ENCODE peak calls at places on chromosomes 4 and X, in five cellular contexts. H is uterus; N is HT1080; J is OCI-LY7; B is activated effector memory CD4-positive, alpha-beta T cell treated with Interleukin-2 at 50 U/mL for 16 hours. C is an unnamed sample.

GRCh38 chr4:38226170-38226569 is 266.0 kb downstream of the PTTG2 start:
- DNase-seq in B (no peak), J (no peak), N (no peak), H (no peak), C (no peak)

GRCh38 chr4:47933798-47934197 is 19.4 kb upstream of the NFXL1 start:
- DNase-seq in J (peak), H (no peak), N (peak), B (no peak), C (no peak)

GRCh38 chr4:19947349-19947748 is 304.4 kb upstream of the SLIT2 start:
- DNase-seq in H (no peak), N (no peak), J (no peak), B (no peak), C (no peak)

GRCh38 chr4:38606587-38606905 is 57.5 kb upstream of the KLF3 start:
- DNase-seq in H (no peak), B (no peak), N (no peak), J (no peak), C (no peak)

GRCh38 chr4:169307581-169307980 is 36.8 kb upstream of the SH3RF1 start:
- DNase-seq in B (no peak), J (no peak), H (no peak), N (peak), C (no peak)

GRCh38 chrX:139091878-139092277 is 380.4 kb upstream of the FGF13 start:
- DNase-seq in J (no peak), B (no peak), H (no peak), N (peak), C (no peak)

GRCh38 chr4:128333309-128334006 is 45.8 kb upstream of the PGRMC2 start:
- DNase-seq in J (no peak), N (no peak), B (no peak), H (no peak), C (no peak)

GRCh38 chr4:677431-678293 is 3.3 kb downstream of the MYL5 start:
- DNase-seq in H (no peak), J (peak), B (no peak), N (no peak), C (no peak)

GRCh38 chr4:47856713-47857112 is 18.8 kb upstream of the CORIN start:
- DNase-seq in H (no peak), J (no peak), N (no peak), B (no peak), C (no peak)

GRCh38 chr4:46432923-46433322 is 43.0 kb upstream of the GABRA2 start:
- DNase-seq in B (no peak), J (no peak), H (no peak), N (peak), C (peak)

GRCh38 chrX:10666102-10666501 is 45.7 kb upstream of the MID1 start:
- DNase-seq in N (no peak), B (no peak), J (no peak), H (no peak), C (no peak)

GRCh38 chrX:52574416-52575275 is 57.8 kb upstream of the XAGE1B start:
- DNase-seq in B (no peak), H (no peak), J (peak), N (peak), C (no peak)

GRCh38 chrX:150575415-150575814 is 7.0 kb downstream of the MTM1 start:
- DNase-seq in B (peak), H (no peak), N (peak), J (no peak), C (no peak)

GRCh38 chr4:57148831-57149230 is 38.6 kb upstream of the IGFBP7 start:
- DNase-seq in J (no peak), B (no peak), H (no peak), N (peak), C (no peak)

GRCh38 chr4:107978716-107979451 is 10.8 kb upstream of the HADH start:
- DNase-seq in N (no peak), B (no peak), J (no peak), H (no peak), C (no peak)

C was measured in left cardiac atrium.